ENCODE peak calls at places on chromosomes 11 and 22, in ten cellular contexts. R is ovary; B is thyroid gland; J is transverse colon; P is thoracic aorta; H is A549; Q is CD8-positive, alpha-beta T cell; U is cardiac fibroblast; E is mammary epithelial cell; S is sigmoid colon. W is an unnamed sample.

GRCh38 chr11:69797156-69797555 is 22.0 kb upstream of the FGF4 start:
- DNase-seq in R (no peak), B (no peak), J (no peak), P (no peak), H (no peak), Q (no peak), U (no peak), E (no peak), S (no peak), W (no peak)

GRCh38 chr11:71222318-71223080 is 29.9 kb downstream of the SHANK2 start:
- DNase-seq in R (no peak), B (no peak), J (peak), P (no peak), H (no peak), Q (no peak), U (no peak), E (no peak), S (peak), W (no peak)

GRCh38 chr22:28246392-28246791 is 327.3 kb upstream of the PITPNB start:
- DNase-seq in R (no peak), B (no peak), J (no peak), P (no peak), H (no peak), Q (no peak), U (peak), E (no peak), S (no peak), W (no peak)

GRCh38 chr11:101254037-101254436 is 124.4 kb upstream of the PGR start:
- DNase-seq in R (no peak), B (no peak), J (no peak), P (no peak), H (no peak), Q (no peak), U (no peak), E (no peak), S (no peak), W (no peak)

GRCh38 chr22:43127166-43127908 is 15.9 kb downstream of the MCAT start:
- DNase-seq in R (no peak), B (no peak), J (peak), P (no peak), H (no peak), Q (no peak), U (no peak), E (peak), S (no peak), W (no peak)

GRCh38 chr11:72831521-72832300 is 17.5 kb downstream of the ATG16L2 start:
- DNase-seq in R (peak), B (peak), J (peak), P (peak), H (peak), Q (peak), U (peak), E (peak), S (peak), W (peak)

GRCh38 chr11:71420455-71421241 is 27.5 kb downstream of the DHCR7 start:
- DNase-seq in R (no peak), B (peak), J (peak), P (no peak), H (peak), Q (no peak), U (peak), E (peak), S (no peak), W (no peak)

GRCh38 chr11:69640995-69641581 is at the start of gene CCND1:
- DNase-seq in R (no peak), B (peak), J (peak), P (peak), H (peak), Q (no peak), U (peak), E (peak), S (peak), W (peak)

GRCh38 chr11:115819014-115819413 is 314.8 kb upstream of the CADM1 start:
- DNase-seq in R (no peak), B (no peak), J (no peak), P (no peak), H (no peak), Q (no peak), U (no peak), E (no peak), S (no peak), W (no peak)

GRCh38 chr11:94519478-94520084 is 7.3 kb downstream of the C11orf97 start:
- DNase-seq in R (no peak), B (no peak), J (no peak), P (no peak), H (peak), Q (no peak), U (peak), E (no peak), S (no peak), W (no peak)

GRCh38 chr11:42410251-42410956 is 901.4 kb upstream of the API5 start:
- DNase-seq in R (no peak), B (no peak), J (no peak), P (no peak), H (no peak), Q (no peak), U (no peak), E (peak), S (no peak), W (no peak)

GRCh38 chr11:95586681-95587080 is 202.9 kb downstream of the FAM76B start:
- DNase-seq in R (no peak), B (no peak), J (no peak), P (no peak), H (no peak), Q (no peak), U (no peak), E (no peak), S (no peak), W (no peak)

GRCh38 chr11:67368621-67369020 is 4.8 kb downstream of the CLCF1 start:
- DNase-seq in R (no peak), B (no peak), J (no peak), P (no peak), H (no peak), Q (no peak), U (no peak), E (no peak), S (no peak), W (no peak)

GRCh38 chr11:110296226-110297081 is at the start of gene RDX:
- DNase-seq in R (peak), B (peak), J (peak), P (peak), H (peak), Q (peak), U (peak), E (peak), S (peak), W (peak)

GRCh38 chr22:42519544-42520237 is at the start of gene RRP7A:
- DNase-seq in R (peak), B (peak), J (peak), P (peak), H (peak), Q (peak), U (peak), E (peak), S (peak), W (peak)

GRCh38 chr11:86735462-86736302 is 63.3 kb upstream of the ME3 start:
- DNase-seq in R (no peak), B (no peak), J (no peak), P (no peak), H (peak), Q (no peak), U (peak), E (no peak), S (no peak), W (no peak)

DNA sequence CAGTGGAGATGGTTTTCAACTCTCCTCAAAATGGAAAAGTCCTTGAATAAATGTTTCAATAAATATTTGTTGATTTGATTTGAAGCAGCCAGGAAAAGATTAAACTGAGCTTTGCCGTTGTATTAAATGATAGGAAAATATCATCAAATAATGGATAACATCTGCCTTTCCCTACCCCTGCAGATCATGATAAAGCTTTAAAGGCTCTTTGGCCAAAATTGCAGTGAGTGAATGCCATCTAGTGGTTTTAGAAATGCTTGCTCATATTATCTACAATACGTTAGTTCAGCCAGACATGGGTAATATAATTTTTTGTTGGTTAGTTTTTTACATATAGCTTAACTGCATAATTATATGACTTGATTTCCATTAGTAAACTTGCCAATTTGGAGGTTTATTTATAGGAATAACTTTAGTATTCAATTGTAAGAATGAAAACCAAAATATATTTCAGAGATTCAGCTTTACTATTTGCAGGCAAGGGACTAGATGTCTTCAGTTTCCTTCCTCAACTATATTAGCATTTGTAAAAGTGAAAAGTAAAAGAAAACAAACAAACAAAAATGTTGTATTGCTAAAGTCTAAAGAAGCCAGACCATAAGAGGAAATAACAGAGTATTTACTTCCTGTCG is 159.2 kb downstream of the MSANTD4 start:
- DNase-seq in R (no peak), B (no peak), J (no peak), P (no peak), H (no peak), Q (no peak), U (peak), E (peak), S (no peak), W (no peak)
- TF ChIP-seq CTCF in R (no peak), B (peak), J (peak), P (peak), H (peak), Q (peak), U (peak), E (peak), S (no peak), W (peak)

GRCh38 chr11:61787928-61788491 is 4.4 kb downstream of the TMEM258 start:
- DNase-seq in R (no peak), B (no peak), J (peak), P (no peak), H (peak), Q (no peak), U (peak), E (peak), S (no peak), W (no peak)
- TF ChIP-seq CTCF in R (peak), B (no peak), J (no peak), P (no peak), H (peak), Q (no peak), U (peak), E (peak), S (no peak), W (peak)

GRCh38 chr11:126310229-126310991 is 6.5 kb downstream of the DCPS start:
- DNase-seq in R (peak), B (peak), J (peak), P (peak), H (peak), Q (peak), U (peak), E (peak), S (peak), W (peak)

GRCh38 chr11:126310992-126311310 is 7.1 kb downstream of the DCPS start:
- DNase-seq in R (no peak), B (no peak), J (no peak), P (no peak), H (no peak), Q (no peak), U (no peak), E (no peak), S (no peak), W (no peak)

GRCh38 chr11:126313826-126314225 is 10.0 kb downstream of the DCPS start:
- DNase-seq in R (no peak), B (no peak), J (no peak), P (no peak), H (no peak), Q (no peak), U (no peak), E (no peak), S (no peak), W (no peak)

GRCh38 chr11:126312903-126313460 is 9.1 kb downstream of the DCPS start:
- DNase-seq in R (no peak), B (no peak), J (peak), P (no peak), H (no peak), Q (no peak), U (no peak), E (no peak), S (peak), W (no peak)

GRCh38 chr11:126311464-126312291 is 7.8 kb downstream of the DCPS start:
- DNase-seq in R (no peak), B (no peak), J (peak), P (no peak), H (no peak), Q (no peak), U (no peak), E (no peak), S (peak), W (no peak)
- TF ChIP-seq CTCF in R (no peak), B (no peak), J (no peak), P (no peak), H (no peak), Q (no peak), U (no peak), E (no peak), S (no peak), W (no peak)

GRCh38 chr11:74397531-74398243 is 546 bp downstream of the PGM2L1 start:
- DNase-seq in R (no peak), B (peak), J (peak), P (no peak), H (peak), Q (peak), U (peak), E (peak), S (no peak), W (peak)
- TF ChIP-seq CTCF in R (no peak), B (peak), J (no peak), P (no peak), H (no peak), Q (peak), U (no peak), E (peak), S (no peak), W (peak)

W was measured in osteocyte.